ENCODE peak calls at places on chromosomes 7 and 10, in six cellular contexts. C is T-cell; T is activated CD8-positive, alpha-beta memory T cell treated with anti-CD3 and anti-CD28 coated beads, Interleukin-2, amount 10 ng/mL, durations not matched to agents 7 days and 5 days; G is body of pancreas; H is HTR-8/SVneo; N is stimulated activated CD8-positive, alpha-beta memory T cell treated with anti-CD3 and anti-CD28 coated beads, Interleukin-2, amount 100 ng/mL, for 48 hours. S is an unnamed sample.

GRCh38 chr7:110591341-110591740 is 499.6 kb upstream of the LRRN3 start:
- DNase-seq in C (no peak), T (no peak), G (no peak), H (no peak), N (no peak), S (peak)

GRCh38 chr7:66055321-66055956 is 20.2 kb upstream of the ASL start:
- DNase-seq in C (no peak), T (no peak), G (no peak), H (no peak), N (no peak), S (peak)

GRCh38 chr7:16915405-16915804 is 33.6 kb upstream of the AGR3 start:
- DNase-seq in C (no peak), T (peak), G (no peak), H (peak), N (no peak), S (peak)

GRCh38 chr7:73890541-73891147 is 29.7 kb downstream of the TMEM270 start:
- DNase-seq in C (no peak), T (no peak), G (no peak), H (no peak), N (no peak), S (no peak)

GRCh38 chr7:88344956-88345832 is 38.5 kb upstream of the STEAP4 start:
- DNase-seq in C (no peak), T (no peak), G (peak), H (no peak), N (no peak), S (peak)

GRCh38 chr10:16843252-16843870 is 26.1 kb upstream of the RSU1 start:
- DNase-seq in C (no peak), T (no peak), G (no peak), H (peak), N (no peak), S (peak)

GRCh38 chr10:48739141-48739540 is 54.5 kb downstream of the WDFY4 start:
- DNase-seq in C (no peak), T (no peak), G (no peak), H (no peak), N (no peak), S (no peak)

GRCh38 chr7:80823066-80823465 is 95.8 kb downstream of the SEMA3C start:
- DNase-seq in C (no peak), T (no peak), G (no peak), H (no peak), N (no peak), S (no peak)

GRCh38 chr7:66205736-66206080 is 574 bp downstream of the TPST1 start:
- DNase-seq in C (no peak), T (no peak), G (no peak), H (no peak), N (no peak), S (no peak)

GRCh38 chr7:2821842-2822507 is 22.1 kb downstream of the GNA12 start:
- DNase-seq in C (no peak), T (no peak), G (no peak), H (peak), N (no peak), S (peak)

GRCh38 chr7:112665709-112666108 is 124.5 kb downstream of the TMEM168 start:
- DNase-seq in C (no peak), T (no peak), G (no peak), H (no peak), N (no peak), S (peak)

GRCh38 chr10:78754269-78755074 is 314.3 kb upstream of the ZMIZ1 start:
- DNase-seq in C (no peak), T (no peak), G (no peak), H (no peak), N (no peak), S (peak)

GRCh38 chr10:132925071-132925561 is 17.3 kb downstream of the CFAP46 start:
- DNase-seq in C (no peak), T (no peak), G (no peak), H (no peak), N (no peak), S (no peak)

GRCh38 chr10:23457632-23458417 is 18.9 kb downstream of the OTUD1 start:
- DNase-seq in C (no peak), T (no peak), G (no peak), H (no peak), N (no peak), S (no peak)

GRCh38 chr10:96896884-96897589 is 64.9 kb downstream of the LCOR start:
- DNase-seq in C (no peak), T (no peak), G (no peak), H (no peak), N (no peak), S (peak)

GRCh38 chr7:121561717-121562116 is 165.6 kb upstream of the FAM3C start:
- DNase-seq in C (no peak), T (no peak), G (no peak), H (no peak), N (no peak), S (peak)

GRCh38 chr7:82595176-82595575 is 151.6 kb upstream of the CACNA2D1 start:
- DNase-seq in C (no peak), T (no peak), G (no peak), H (no peak), N (no peak), S (no peak)

GRCh38 chr7:158028290-158028941 is 559.2 kb downstream of the PTPRN2 start:
- DNase-seq in C (no peak), T (no peak), G (no peak), H (no peak), N (no peak), S (no peak)

GRCh38 chr10:70232155-70232858 is 922 bp downstream of the PPA1 start:
- DNase-seq in C (peak), T (peak), G (peak), H (peak), N (peak), S (peak)

GRCh38 chr7:21962677-21963076 is 17.0 kb upstream of the CDCA7L start:
- DNase-seq in C (no peak), T (no peak), G (no peak), H (no peak), N (no peak), S (no peak)

GRCh38 chr10:127041561-127041960 is 136.3 kb downstream of the DOCK1 start:
- DNase-seq in C (no peak), T (no peak), G (no peak), H (peak), N (no peak), S (peak)

GRCh38 chr7:25789701-25790240 is 362.2 kb upstream of the NFE2L3 start:
- DNase-seq in C (no peak), T (no peak), G (no peak), H (no peak), N (no peak), S (no peak)

GRCh38 chr7:132275384-132275783 is 300.9 kb downstream of the PLXNA4 start:
- DNase-seq in C (no peak), T (no peak), G (no peak), H (no peak), N (no peak), S (no peak)

GRCh38 chr7:151129141-151129835 is 38.2 kb downstream of the GBX1 start:
- DNase-seq in C (no peak), T (no peak), G (no peak), H (no peak), N (no peak), S (no peak)

GRCh38 chr7:24442170-24442777 is 131.0 kb upstream of the PALS2 start:
- DNase-seq in C (no peak), T (no peak), G (no peak), H (no peak), N (no peak), S (no peak)

GRCh38 chr10:49679480-49679893 is at the start of gene C10orf53:
- DNase-seq in C (no peak), T (peak), G (peak), H (no peak), N (peak), S (peak)

GRCh38 chr10:115963848-115964247 is 309.2 kb downstream of the GFRA1 start:
- DNase-seq in C (no peak), T (no peak), G (no peak), H (no peak), N (no peak), S (no peak)

GRCh38 chr10:17214991-17215781 is 12.9 kb upstream of the VIM start:
- DNase-seq in C (no peak), T (no peak), G (no peak), H (no peak), N (no peak), S (peak)

GRCh38 chr10:43671659-43672555 is 23.2 kb upstream of the ZNF32 start:
- DNase-seq in C (no peak), T (peak), G (peak), H (peak), N (no peak), S (peak)

GRCh38 chr10:102046095-102046494 is 9.9 kb downstream of the ARMH3 start:
- DNase-seq in C (no peak), T (no peak), G (no peak), H (no peak), N (no peak), S (no peak)

GRCh38 chr10:113997428-113997827 is 46.2 kb upstream of the ADRB1 start:
- DNase-seq in C (no peak), T (no peak), G (peak), H (no peak), N (no peak), S (no peak)

GRCh38 chr10:55374917-55375316 is 573.9 kb upstream of the PCDH15 start:
- DNase-seq in C (no peak), T (no peak), G (no peak), H (no peak), N (no peak), S (no peak)

GRCh38 chr7:29488977-29489376 is 74.7 kb upstream of the PRR15 start:
- DNase-seq in C (no peak), T (no peak), G (no peak), H (peak), N (no peak), S (peak)

GRCh38 chr7:16850772-16851466 is 30.9 kb downstream of the AGR3 start:
- DNase-seq in C (no peak), T (no peak), G (no peak), H (no peak), N (no peak), S (no peak)

GRCh38 chr7:150341263-150342118 is at the start of gene RARRES2:
- DNase-seq in C (no peak), T (no peak), G (peak), H (no peak), N (no peak), S (no peak)

GRCh38 chr7:47698386-47698785 is 116.5 kb upstream of the TNS3 start:
- DNase-seq in C (no peak), T (no peak), G (no peak), H (no peak), N (no peak), S (no peak)